ENCODE peak calls at places on chromosomes 3 and 15, in four cellular contexts. T is skeletal muscle cell, K is Right ventricle myocardium superior, X is NCI-H2171. O is an unnamed sample.

GRCh38 chr3:27487383-27487782 is 3.2 kb upstream of the SLC4A7 start:
- DNase-seq in T (no peak), X (no peak), K (no peak), O (no peak)

GRCh38 chr3:64266065-64266874 is 41.0 kb upstream of the PRICKLE2 start:
- DNase-seq in T (peak), X (no peak), K (no peak), O (no peak)

GRCh38 chr15:81176291-81176893 is 20.3 kb upstream of the IL16 start:
- DNase-seq in K (peak), T (no peak), X (no peak), O (peak)

GRCh38 chr15:74657846-74658245 is 38.0 kb downstream of the EDC3 start:
- DNase-seq in K (no peak), X (no peak), T (no peak), O (no peak)

GRCh38 chr3:11774296-11774877 is 72.3 kb downstream of the TAMM41 start:
- DNase-seq in X (no peak), K (no peak), T (no peak), O (no peak)

GRCh38 chr15:42331235-42331634 is 28.1 kb upstream of the CAPN3 start:
- DNase-seq in K (no peak), T (no peak), X (no peak), O (no peak)

GRCh38 chr3:141710888-141711616 is 27.0 kb upstream of the RNF7 start:
- DNase-seq in K (no peak), T (peak), X (no peak), O (no peak)

GRCh38 chr15:80494311-80494710 is 90.1 kb downstream of the ARNT2 start:
- DNase-seq in T (no peak), X (no peak), K (no peak), O (no peak)

GRCh38 chr15:52280326-52281084 is 15.1 kb downstream of the MYO5C start:
- DNase-seq in K (no peak), X (no peak), T (no peak), O (no peak)

GRCh38 chr15:64466408-64467116 is 6.2 kb downstream of the ZNF609 start:
- DNase-seq in K (no peak), T (no peak), X (no peak), O (no peak)

GRCh38 chr3:9098716-9099675 is 135.7 kb upstream of the RAD18 start:
- DNase-seq in K (no peak), T (no peak), X (no peak), O (no peak)

GRCh38 chr15:39232512-39232911 is 348.4 kb upstream of the THBS1 start:
- DNase-seq in K (no peak), T (peak), X (no peak), O (no peak)

GRCh38 chr3:16936233-16936632 is 51.5 kb downstream of the PLCL2 start:
- DNase-seq in K (no peak), X (no peak), T (no peak), O (no peak)

GRCh38 chr15:29690765-29691475 is 131.3 kb downstream of the TJP1 start:
- DNase-seq in K (no peak), T (no peak), X (no peak), O (no peak)

GRCh38 chr15:57495037-57495436 is 96.7 kb upstream of the MYZAP start:
- DNase-seq in K (no peak), X (no peak), T (no peak), O (no peak)

GRCh38 chr3:31884251-31884650 is 96.8 kb downstream of the OSBPL10 start:
- DNase-seq in K (no peak), T (no peak), X (no peak), O (no peak)

GRCh38 chr3:16151109-16151508 is 23.4 kb upstream of the GALNT15 start:
- DNase-seq in T (peak), X (no peak), K (peak), O (peak)

GRCh38 chr15:40292246-40292645 is 9.4 kb upstream of the ANKRD63 start:
- DNase-seq in K (peak), X (no peak), T (no peak), O (no peak)

GRCh38 chr3:30324587-30324986 is 281.8 kb upstream of the TGFBR2 start:
- DNase-seq in K (no peak), X (no peak), T (no peak), O (no peak)

GRCh38 chr3:192772495-192772894 is 45.2 kb upstream of the FGF12 start:
- DNase-seq in T (no peak), X (peak), K (peak), O (no peak)

GRCh38 chr3:131794766-131795381 is 239.9 kb downstream of the CPNE4 start:
- DNase-seq in T (peak), X (peak), K (no peak), O (no peak)

GRCh38 chr3:146277953-146278631 is 27.2 kb upstream of the PLSCR4 start:
- DNase-seq in T (peak), X (no peak), K (no peak), O (no peak)

GRCh38 chr3:129575987-129576364 is 30.5 kb downstream of the PLXND1 start:
- DNase-seq in K (no peak), T (no peak), X (no peak), O (no peak)

GRCh38 chr15:69499521-69500201 is 47.0 kb downstream of the RPLP1 start:
- DNase-seq in T (no peak), X (no peak), K (no peak), O (no peak)

GRCh38 chr15:65087873-65088642 is 11.5 kb downstream of the KBTBD13 start:
- DNase-seq in K (peak), T (no peak), X (no peak), O (peak)

GRCh38 chr15:22942877-22943276 is 37.3 kb downstream of the CYFIP1 start:
- DNase-seq in X (no peak), K (no peak), T (no peak), O (peak)

GRCh38 chr15:75685195-75685594 is 27.5 kb downstream of the CSPG4 start:
- DNase-seq in T (no peak), K (no peak), X (no peak), O (no peak)

GRCh38 chr3:43153189-43154083 is 47.6 kb upstream of the POMGNT2 start:
- DNase-seq in T (peak), X (no peak), K (peak), O (peak)

O was measured in aorta.